ENCODE peak calls at places on chromosomes 2 and 18, in eight cellular contexts. Z is Panc1, F is fibroblast of lung, I is neuronal stem cell, H is ovary, W is ascending aorta, K is right lobe of liver, G is transverse colon. Q is an unnamed sample. For H3K27me3, the result is how much of the 10 kb centered on the place peaks cover.

GRCh38 chr18:12747530-12748315 is 44.9 kb downstream of the PSMG2 start:
- DNase-seq in Z (no peak), F (no peak), I (no peak), H (no peak), W (no peak), K (no peak), G (no peak), Q (no peak)

GRCh38 chr2:196971574-196972279 is 45.2 kb upstream of the PGAP1 start:
- DNase-seq in Z (no peak), F (no peak), I (no peak), H (no peak), W (no peak), K (no peak), G (no peak), Q (peak)

GRCh38 chr2:174014021-174014698 is 49.0 kb upstream of the SP3 start:
- DNase-seq in Z (no peak), F (no peak), I (no peak), H (no peak), W (no peak), K (no peak), G (no peak), Q (peak)

GRCh38 chr2:224987733-224988132 is 54.5 kb downstream of the DOCK10 start:
- DNase-seq in Z (no peak), F (no peak), I (no peak), H (no peak), W (no peak), K (no peak), G (no peak), Q (no peak)

GRCh38 chr2:141137121-141137693 is 993.6 kb downstream of the LRP1B start:
- DNase-seq in Z (no peak), F (no peak), I (no peak), H (no peak), W (no peak), K (no peak), G (no peak), Q (no peak)

GRCh38 chr18:46196627-46197243 is 92.5 kb downstream of the HAUS1 start:
- DNase-seq in Z (no peak), F (no peak), I (no peak), H (no peak), W (no peak), K (no peak), G (no peak), Q (no peak)

GRCh38 chr2:126761256-126761980 is 105.5 kb downstream of the GYPC start:
- DNase-seq in Z (no peak), F (no peak), I (no peak), H (no peak), W (no peak), K (no peak), G (no peak), Q (no peak)

GRCh38 chr2:67880291-67880761 is 182.5 kb downstream of the C1D start:
- DNase-seq in Z (no peak), F (no peak), I (no peak), H (no peak), W (no peak), K (no peak), G (no peak), Q (no peak)

GRCh38 chr2:191818725-191819333 is 28.1 kb downstream of the CAVIN2 start:
- DNase-seq in Z (no peak), F (no peak), I (no peak), H (no peak), W (no peak), K (no peak), G (no peak), Q (no peak)

GRCh38 chr2:84768840-84769239 is 112.0 kb downstream of the TRABD2A start:
- DNase-seq in Z (no peak), F (no peak), I (no peak), H (no peak), W (no peak), K (no peak), G (peak), Q (no peak)

GRCh38 chr18:22347624-22348511 is 69.8 kb downstream of the CTAGE1 start:
- DNase-seq in Z (no peak), F (peak), I (peak), H (peak), W (no peak), K (peak), G (peak), Q (no peak)

GRCh38 chr2:221444106-221444505 is 128.0 kb downstream of the EPHA4 start:
- DNase-seq in Z (no peak), F (peak), I (no peak), H (no peak), W (no peak), K (no peak), G (peak), Q (no peak)

GRCh38 chr2:3785220-3785889 is 82.0 kb downstream of the DCDC2C start:
- DNase-seq in Z (no peak), F (no peak), I (no peak), H (no peak), W (no peak), K (no peak), G (no peak), Q (peak)

GRCh38 chr2:176158855-176159677 is 2.0 kb downstream of the HOXD3 start:
- DNase-seq in Z (no peak), F (no peak), I (no peak), H (no peak), W (no peak), K (no peak), G (peak), Q (peak)

GRCh38 chr2:176159678-176160250 is 2.7 kb downstream of the HOXD3 start:
- DNase-seq in Z (no peak), F (no peak), I (no peak), H (no peak), W (no peak), K (no peak), G (no peak), Q (peak)

GRCh38 chr2:176161041-176161785 is 4.1 kb downstream of the HOXD3 start:
- DNase-seq in Z (no peak), F (no peak), I (no peak), H (no peak), W (no peak), K (no peak), G (no peak), Q (no peak)

GRCh38 chr2:176161817-176162626 is 4.9 kb downstream of the HOXD3 start:
- DNase-seq in Z (no peak), F (no peak), I (no peak), H (no peak), W (no peak), K (no peak), G (no peak), Q (no peak)

DNA sequence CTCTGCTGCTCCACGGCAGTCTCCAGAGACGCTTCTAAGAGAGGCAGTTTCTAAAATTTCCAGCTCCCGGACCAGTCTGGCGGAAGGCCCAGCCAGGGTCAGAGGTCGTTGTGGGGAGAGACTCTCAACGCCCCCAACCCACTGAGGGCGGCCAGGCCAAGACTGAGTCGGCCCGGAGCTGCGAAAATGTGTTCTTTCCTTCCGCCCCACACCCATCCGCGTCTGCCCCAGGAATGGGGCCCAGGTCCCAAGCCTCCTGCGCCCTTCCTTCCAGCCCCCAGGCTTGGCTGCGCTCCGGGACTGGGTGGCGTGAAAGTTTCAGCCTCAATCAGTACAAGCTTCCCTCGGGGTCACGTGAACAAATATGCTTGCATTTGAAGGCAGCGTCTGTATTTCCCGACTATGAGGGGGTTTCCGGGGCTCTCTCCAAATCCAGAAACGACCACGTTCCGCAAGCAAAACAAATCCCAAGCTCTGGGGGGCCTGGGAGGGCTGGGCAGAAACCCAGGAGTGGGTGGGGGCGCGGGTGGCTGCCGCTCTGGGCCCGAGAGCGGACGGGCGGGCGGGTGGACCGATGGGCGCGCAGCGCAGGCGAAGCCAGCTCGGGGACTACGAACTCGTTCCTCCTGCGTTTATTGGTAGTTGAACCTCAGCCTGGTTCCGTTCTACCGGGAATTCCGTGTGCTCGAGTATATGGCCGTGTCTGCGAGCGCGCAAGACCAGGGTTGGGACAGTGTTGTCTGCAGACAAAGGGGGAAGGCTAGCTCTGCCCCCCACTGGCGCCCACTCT is 3.3 kb downstream of the HOXD3 start:
- DNase-seq in Z (no peak), F (no peak), I (no peak), H (no peak), W (no peak), K (no peak), G (no peak), Q (peak)
- H3K27me3 ChIP-seq in Z (under half), F (half or more), I (half or more), H (under half), W (under half), K (half or more), G (half or more), Q (half or more)

GRCh38 chr2:212032536-212033219 is 505.9 kb downstream of the ERBB4 start:
- DNase-seq in Z (no peak), F (peak), I (no peak), H (no peak), W (no peak), K (no peak), G (no peak), Q (no peak)
- H3K4me3 ChIP-seq in Z (no peak), F (no peak), I (no peak), H (no peak), W (peak), K (no peak), G (no peak), Q (no peak)

DNA sequence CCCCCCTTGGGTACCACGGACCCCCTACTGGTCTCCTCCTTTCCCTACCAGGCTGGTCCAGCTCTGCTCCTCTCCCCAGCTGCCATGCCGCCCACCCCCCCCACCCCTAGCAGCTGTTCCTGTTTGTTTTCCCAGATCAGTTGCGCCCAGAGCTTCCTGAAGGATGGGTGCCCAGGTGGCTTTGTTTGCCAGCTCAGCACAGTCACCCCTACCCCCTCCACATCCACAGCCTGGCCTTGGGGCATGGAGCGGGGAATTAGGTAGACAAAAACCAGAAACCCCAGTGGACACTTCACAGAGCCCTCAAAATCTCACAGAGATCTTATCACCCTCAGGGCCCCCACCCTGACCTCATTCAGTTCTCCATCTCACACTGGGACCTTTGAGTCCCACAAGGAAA is 3.7 kb upstream of the CRYBA2 start:
- DNase-seq in Z (no peak), F (no peak), I (no peak), H (no peak), W (no peak), K (no peak), G (no peak), Q (no peak)
- H3K27me3 ChIP-seq in Z (under half), F (half or more), I (half or more), H (under half), W (under half), K (under half), G (half or more), Q (half or more)

DNA sequence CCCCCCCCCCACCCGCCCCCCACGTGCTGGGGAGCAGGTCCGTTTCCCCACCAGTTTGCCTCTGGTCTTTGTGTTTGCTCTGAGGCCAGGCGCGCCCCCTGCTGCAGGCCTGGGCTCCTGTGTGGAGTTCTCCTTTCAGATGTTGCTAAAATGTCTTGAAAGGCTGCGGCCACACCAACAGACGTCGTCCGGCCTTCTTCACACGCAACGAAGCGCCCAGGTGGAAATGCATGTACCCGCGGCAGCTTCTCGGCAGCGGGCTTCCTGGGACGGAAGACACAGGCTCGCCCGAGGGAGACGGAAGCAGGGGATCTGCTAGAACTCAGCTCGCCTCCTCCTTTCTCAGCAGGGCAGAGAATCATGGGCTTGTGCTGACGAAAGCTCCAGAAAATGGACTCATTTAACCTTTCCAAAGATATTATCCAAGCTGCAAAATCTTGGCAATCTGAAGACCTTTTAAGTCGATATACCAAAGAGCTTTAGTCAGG is 125.3 kb upstream of the ZNF516 start:
- DNase-seq in Z (peak), F (peak), I (peak), H (peak), W (peak), K (peak), G (peak), Q (peak)
- H3K4me3 ChIP-seq in Z (peak), F (peak), I (peak), H (peak), W (peak), K (peak), G (peak), Q (peak)

GRCh38 chr2:63055510-63056308 is 5.1 kb downstream of the OTX1 start:
- DNase-seq in Z (no peak), F (no peak), I (peak), H (no peak), W (no peak), K (peak), G (no peak), Q (peak)
- H3K27me3 ChIP-seq in Z (under half), F (half or more), I (half or more), H (under half), W (under half), K (half or more), G (half or more), Q (half or more)

GRCh38 chr2:15975261-15975600 is 34.9 kb downstream of the MYCN start:
- DNase-seq in Z (no peak), F (no peak), I (no peak), H (no peak), W (no peak), K (no peak), G (no peak), Q (no peak)
- H3K4me3 ChIP-seq in Z (no peak), F (no peak), I (no peak), H (no peak), W (no peak), K (no peak), G (no peak), Q (no peak)

GRCh38 chr18:47250415-47251046 is 929 bp downstream of the SKOR2 start:
- DNase-seq in Z (no peak), F (no peak), I (no peak), H (no peak), W (no peak), K (no peak), G (no peak), Q (peak)

GRCh38 chr18:47249602-47250001 is 1.9 kb downstream of the SKOR2 start:
- DNase-seq in Z (no peak), F (no peak), I (no peak), H (no peak), W (no peak), K (no peak), G (no peak), Q (no peak)

GRCh38 chr18:47253101-47253654 is 1.7 kb upstream of the SKOR2 start:
- DNase-seq in Z (no peak), F (no peak), I (no peak), H (no peak), W (no peak), K (no peak), G (no peak), Q (peak)

GRCh38 chr18:47251289-47252120 is at the start of gene SKOR2:
- DNase-seq in Z (no peak), F (no peak), I (no peak), H (no peak), W (no peak), K (no peak), G (no peak), Q (peak)

GRCh38 chr18:47254341-47254939 is 3.0 kb upstream of the SKOR2 start:
- DNase-seq in Z (no peak), F (peak), I (peak), H (no peak), W (no peak), K (no peak), G (no peak), Q (peak)
- H3K27me3 ChIP-seq in Z (under half), F (under half), I (half or more), H (under half), W (under half), K (under half), G (half or more), Q (half or more)

Q was measured in H7.